ENCODE peak calls at places on chromosomes 5 and 9, in nine cellular contexts. One of them, this sample, is unnamed.

GRCh38 chr9:89531766-89532165 is 33.9 kb upstream of the SEMA4D start:
- DNase-seq in type B pancreatic cell: no peak
- DNase-seq in CD4-positive, alpha-beta T cell: no peak
- DNase-seq in AG08395: no peak
- DNase-seq in HT-29: no peak
- DNase-seq in skeletal muscle cell: no peak
- DNase-seq in Caki2: no peak
- DNase-seq in stimulated activated CD4-positive, alpha-beta T cell treated with anti-CD3 and anti-CD28 coated beads, Interleukin-15, amount 100 ng/mL, for 24 hours: no peak
- DNase-seq in LoVo: no peak
- DNase-seq in this sample: no peak

GRCh38 chr5:175681975-175682354 is 24.1 kb downstream of the HRH2 start:
- DNase-seq in AG08395: no peak
- DNase-seq in stimulated activated CD4-positive, alpha-beta T cell treated with anti-CD3 and anti-CD28 coated beads, Interleukin-15, amount 100 ng/mL, for 24 hours: no peak
- DNase-seq in LoVo: no peak
- DNase-seq in HT-29: no peak
- DNase-seq in skeletal muscle cell: no peak
- DNase-seq in Caki2: no peak
- DNase-seq in CD4-positive, alpha-beta T cell: no peak
- DNase-seq in type B pancreatic cell: no peak
- DNase-seq in this sample: no peak

GRCh38 chr9:110114888-110115259 is 93.1 kb downstream of the C9orf152 start:
- DNase-seq in HT-29: no peak
- DNase-seq in Caki2: no peak
- DNase-seq in type B pancreatic cell: no peak
- DNase-seq in CD4-positive, alpha-beta T cell: no peak
- DNase-seq in stimulated activated CD4-positive, alpha-beta T cell treated with anti-CD3 and anti-CD28 coated beads, Interleukin-15, amount 100 ng/mL, for 24 hours: no peak
- DNase-seq in LoVo: no peak
- DNase-seq in AG08395: no peak
- DNase-seq in skeletal muscle cell: no peak
- DNase-seq in this sample: no peak

GRCh38 chr9:131467214-131467935 is 35.3 kb upstream of the POMT1 start:
- DNase-seq in stimulated activated CD4-positive, alpha-beta T cell treated with anti-CD3 and anti-CD28 coated beads, Interleukin-15, amount 100 ng/mL, for 24 hours: no peak
- DNase-seq in LoVo: no peak
- DNase-seq in type B pancreatic cell: no peak
- DNase-seq in CD4-positive, alpha-beta T cell: no peak
- DNase-seq in AG08395: no peak
- DNase-seq in Caki2: no peak
- DNase-seq in HT-29: no peak
- DNase-seq in skeletal muscle cell: no peak
- DNase-seq in this sample: no peak

GRCh38 chr9:88991066-88992030 is at the start of gene S1PR3:
- DNase-seq in skeletal muscle cell: no peak
- DNase-seq in HT-29: no peak
- DNase-seq in AG08395: peak
- DNase-seq in CD4-positive, alpha-beta T cell: no peak
- DNase-seq in type B pancreatic cell: peak
- DNase-seq in Caki2: peak
- DNase-seq in LoVo: no peak
- DNase-seq in stimulated activated CD4-positive, alpha-beta T cell treated with anti-CD3 and anti-CD28 coated beads, Interleukin-15, amount 100 ng/mL, for 24 hours: peak
- DNase-seq in this sample: no peak

GRCh38 chr5:51651476-51651875 is 268.2 kb downstream of the ISL1 start:
- DNase-seq in stimulated activated CD4-positive, alpha-beta T cell treated with anti-CD3 and anti-CD28 coated beads, Interleukin-15, amount 100 ng/mL, for 24 hours: no peak
- DNase-seq in Caki2: peak
- DNase-seq in LoVo: no peak
- DNase-seq in CD4-positive, alpha-beta T cell: no peak
- DNase-seq in HT-29: peak
- DNase-seq in type B pancreatic cell: no peak
- DNase-seq in skeletal muscle cell: no peak
- DNase-seq in AG08395: no peak
- DNase-seq in this sample: no peak

GRCh38 chr9:92607773-92608172 is 62.2 kb downstream of the IPPK start:
- DNase-seq in Caki2: no peak
- DNase-seq in type B pancreatic cell: no peak
- DNase-seq in HT-29: no peak
- DNase-seq in AG08395: peak
- DNase-seq in LoVo: no peak
- DNase-seq in CD4-positive, alpha-beta T cell: no peak
- DNase-seq in skeletal muscle cell: peak
- DNase-seq in stimulated activated CD4-positive, alpha-beta T cell treated with anti-CD3 and anti-CD28 coated beads, Interleukin-15, amount 100 ng/mL, for 24 hours: no peak
- DNase-seq in this sample: no peak

GRCh38 chr9:118643118-118643517 is 726.1 kb downstream of the BRINP1 start:
- DNase-seq in HT-29: peak
- DNase-seq in type B pancreatic cell: no peak
- DNase-seq in stimulated activated CD4-positive, alpha-beta T cell treated with anti-CD3 and anti-CD28 coated beads, Interleukin-15, amount 100 ng/mL, for 24 hours: no peak
- DNase-seq in skeletal muscle cell: peak
- DNase-seq in CD4-positive, alpha-beta T cell: no peak
- DNase-seq in Caki2: peak
- DNase-seq in AG08395: peak
- DNase-seq in LoVo: no peak
- DNase-seq in this sample: no peak

This sample was measured in T-helper 9 cell.